ENCODE peak calls at places on chromosomes 12 and 14, in seven cellular contexts. G is endothelial cell, A is COR-L47, O is Daoy, I is iPS-NIHi11, V is GDM1, F is lower leg skin. L is an unnamed sample.

GRCh38 chr12:64678248-64678647 is 68.0 kb downstream of the RASSF3 start:
- DNase-seq in G (no peak), A (no peak), O (no peak), I (no peak), V (no peak), F (peak), L (no peak)

GRCh38 chr14:75229923-75230792 is 48.5 kb upstream of the FOS start:
- DNase-seq in G (no peak), A (peak), O (peak), I (peak), V (no peak), F (no peak), L (no peak)

GRCh38 chr12:108523365-108523764 is 8.3 kb downstream of the FICD start:
- DNase-seq in G (no peak), A (no peak), O (no peak), I (no peak), V (no peak), F (no peak), L (no peak)

GRCh38 chr14:63045234-63045611 is at the start of gene KCNH5:
- DNase-seq in G (peak), A (peak), O (peak), I (peak), V (no peak), F (no peak), L (no peak)

GRCh38 chr12:103205906-103206305 is 248.4 kb downstream of the ASCL1 start:
- DNase-seq in G (no peak), A (no peak), O (no peak), I (peak), V (no peak), F (no peak), L (no peak)

GRCh38 chr12:95633671-95634465 is 82.6 kb upstream of the USP44 start:
- DNase-seq in G (no peak), A (no peak), O (peak), I (no peak), V (no peak), F (no peak), L (no peak)

GRCh38 chr14:102905116-102906108 is 17.1 kb upstream of the AMN start:
- DNase-seq in G (no peak), A (no peak), O (no peak), I (no peak), V (no peak), F (no peak), L (no peak)

GRCh38 chr14:86646688-86647687 is 1117.0 kb downstream of the FLRT2 start:
- DNase-seq in G (no peak), A (no peak), O (no peak), I (no peak), V (peak), F (no peak), L (no peak)

GRCh38 chr14:21860172-21860571 is 186.6 kb upstream of the OR4E1 start:
- DNase-seq in G (peak), A (no peak), O (peak), I (peak), V (peak), F (no peak), L (no peak)

GRCh38 chr14:72704507-72704906 is 189.4 kb downstream of the DPF3 start:
- DNase-seq in G (no peak), A (no peak), O (no peak), I (no peak), V (no peak), F (no peak), L (no peak)

GRCh38 chr12:63802012-63802608 is 22.4 kb downstream of the RXYLT1 start:
- DNase-seq in G (no peak), A (peak), O (no peak), I (peak), V (no peak), F (no peak), L (no peak)

GRCh38 chr12:94495458-94496137 is 35.9 kb upstream of the CEP83 start:
- DNase-seq in G (no peak), A (no peak), O (no peak), I (no peak), V (no peak), F (no peak), L (no peak)

GRCh38 chr14:29191092-29191491 is 424.5 kb downstream of the FOXG1 start:
- DNase-seq in G (no peak), A (no peak), O (no peak), I (no peak), V (no peak), F (no peak), L (no peak)

GRCh38 chr14:35305633-35306032 is 13.5 kb downstream of the PSMA6 start:
- DNase-seq in G (no peak), A (no peak), O (no peak), I (no peak), V (no peak), F (no peak), L (no peak)

GRCh38 chr12:53308276-53308675 is 8.8 kb downstream of the MYG1 start:
- DNase-seq in G (no peak), A (no peak), O (no peak), I (no peak), V (no peak), F (no peak), L (no peak)

L was measured in hypothalamus.